ENCODE peak calls at places on chromosomes 2 and 18, in four cellular contexts. H, C, T and L are unnamed samples.

GRCh38 chr2:137910641-137911040 is 53.6 kb upstream of the HNMT start:
- DNase-seq in H (peak; percentile 6), C (no peak), T (no peak), L (no peak)

GRCh38 chr2:217248312-217248935 is 388.6 kb upstream of the TNP1 start:
- DNase-seq in H (peak; percentile 55), C (peak; percentile 60), T (no peak), L (no peak)

GRCh38 chr2:151638188-151638933 is 95.9 kb downstream of the NEB start:
- DNase-seq in H (peak; percentile 31), C (no peak), T (no peak), L (no peak)

GRCh38 chr2:132929786-132930185 is 259.8 kb upstream of the LYPD1 start:
- DNase-seq in H (no peak), C (no peak), T (no peak), L (no peak)

GRCh38 chr18:37662099-37662498 is 96.5 kb upstream of the CELF4 start:
- DNase-seq in H (no peak), C (no peak), T (no peak), L (no peak)

GRCh38 chr2:83104202-83104601 is 1354.9 kb downstream of the SUCLG1 start:
- DNase-seq in H (no peak), C (no peak), T (no peak), L (no peak)

GRCh38 chr2:60533114-60534033 is 20.1 kb downstream of the BCL11A start:
- DNase-seq in H (no peak), C (no peak), T (peak; percentile 69), L (no peak)

GRCh38 chr18:73646196-73646595 is 501.4 kb downstream of the FBXO15 start:
- DNase-seq in H (no peak), C (no peak), T (peak; percentile 22), L (no peak)

GRCh38 chr2:130370490-130370889 is 14.6 kb downstream of the PTPN18 start:
- DNase-seq in H (peak; percentile 69), C (no peak), T (no peak), L (no peak)

GRCh38 chr2:186294489-186294888 is 191.6 kb upstream of the ZC3H15 start:
- DNase-seq in H (no peak), C (no peak), T (no peak), L (no peak)

GRCh38 chr18:944440-944839 is 39.8 kb downstream of the ADCYAP1 start:
- DNase-seq in H (no peak), C (no peak), T (no peak), L (no peak)

GRCh38 chr2:171531291-171531690 is 9.0 kb downstream of the CYBRD1 start:
- DNase-seq in H (no peak), C (peak; percentile 18), T (no peak), L (no peak)

GRCh38 chr2:233360771-233361176 is 6.5 kb downstream of the DGKD start:
- DNase-seq in H (no peak), C (no peak), T (no peak), L (no peak)

GRCh38 chr2:229445013-229445412 is 173.9 kb upstream of the PID1 start:
- DNase-seq in H (no peak), C (peak; percentile 65), T (peak; percentile 83), L (no peak)

GRCh38 chr2:220154243-220154642 is 526.8 kb downstream of the SLC4A3 start:
- DNase-seq in H (no peak), C (no peak), T (no peak), L (no peak)

GRCh38 chr2:59383473-59383872 is 1142.3 kb upstream of the FANCL start:
- DNase-seq in H (no peak), C (no peak), T (no peak), L (no peak)

GRCh38 chr18:11872479-11873136 is 21.4 kb downstream of the CHMP1B start:
- DNase-seq in H (peak; percentile 62), C (no peak), T (no peak), L (no peak)

GRCh38 chr2:26682155-26682554 is 10.4 kb upstream of the KCNK3 start:
- DNase-seq in H (no peak), C (no peak), T (no peak), L (no peak)

GRCh38 chr2:100831831-100832230 is 11.9 kb downstream of the NPAS2 start:
- DNase-seq in H (no peak), C (no peak), T (no peak), L (no peak)

GRCh38 chr2:20674974-20675679 is 8.2 kb downstream of the GDF7 start:
- DNase-seq in H (peak; percentile 7), C (no peak), T (no peak), L (no peak)

GRCh38 chr18:421236-422155 is 79.0 kb downstream of the COLEC12 start:
- DNase-seq in H (no peak), C (no peak), T (no peak), L (no peak)

GRCh38 chr2:100211517-100211916 is 69.1 kb upstream of the AFF3 start:
- DNase-seq in H (no peak), C (no peak), T (no peak), L (no peak)

GRCh38 chr2:46814160-46814559 is 101.4 kb downstream of the MCFD2 start:
- DNase-seq in H (no peak), C (no peak), T (no peak), L (no peak)

GRCh38 chr2:152907046-152907445 is 188.6 kb downstream of the ARL6IP6 start:
- DNase-seq in H (no peak), C (no peak), T (no peak), L (no peak)

GRCh38 chr18:54426085-54426665 is 68.5 kb downstream of the C18orf54 start:
- DNase-seq in H (no peak), C (no peak), T (no peak), L (no peak)

GRCh38 chr2:38866773-38867443 is 8.8 kb downstream of the DHX57 start:
- DNase-seq in H (no peak), C (no peak), T (no peak), L (no peak)

GRCh38 chr18:9708057-9708881 is at the start of gene RAB31:
- DNase-seq in H (peak; percentile 80), C (no peak), T (no peak), L (peak; percentile 40)

GRCh38 chr2:28521663-28522062 is 25.8 kb downstream of the PLB1 start:
- DNase-seq in H (no peak), C (no peak), T (no peak), L (no peak)

GRCh38 chr2:104853401-104853925 is 452 bp upstream of the POU3F3 start:
- DNase-seq in H (no peak), C (no peak), T (no peak), L (no peak)

GRCh38 chr2:3465844-3466481 is 53.4 kb downstream of the ADI1 start:
- DNase-seq in H (no peak), C (no peak), T (peak; percentile 35), L (no peak)

GRCh38 chr2:20525041-20526035 is 78.5 kb downstream of the RHOB start:
- DNase-seq in H (peak; percentile 82), C (no peak), T (no peak), L (no peak)

GRCh38 chr2:191625016-191625415 is 52.9 kb upstream of the NABP1 start:
- DNase-seq in H (no peak), C (no peak), T (no peak), L (no peak)

GRCh38 chr18:13658444-13659204 is 67.7 kb downstream of the FAM210A start:
- DNase-seq in H (no peak), C (no peak), T (no peak), L (no peak)